ENCODE peak calls at places on chromosomes 6 and 20, in ten cellular contexts. P is lower leg skin, O is fibroblast of mammary gland, B is retinal pigment epithelial cell, Y is SK-N-SH, A is uterus, C is foreskin fibroblast, X is epithelial cell of esophagus, T is heart right ventricle, K is transverse colon. W is an unnamed sample.

GRCh38 chr20:35144694-35145093 is 2.4 kb downstream of the EDEM2 start:
- DNase-seq in P (peak), O (no peak), B (no peak), Y (no peak), A (no peak), C (no peak), X (no peak), T (no peak), K (no peak), W (no peak)

GRCh38 chr6:84623956-84624680 is 140.3 kb downstream of the TBX18 start:
- DNase-seq in P (no peak), O (peak), B (no peak), Y (no peak), A (no peak), C (peak), X (peak), T (peak), K (no peak), W (peak)

GRCh38 chr6:44471271-44471981 is 83.9 kb downstream of the CDC5L start:
- DNase-seq in P (peak), O (no peak), B (no peak), Y (no peak), A (no peak), C (no peak), X (no peak), T (no peak), K (no peak), W (no peak)

GRCh38 chr6:38248500-38249234 is 391.1 kb downstream of the BTBD9 start:
- DNase-seq in P (no peak), O (peak), B (no peak), Y (no peak), A (no peak), C (peak), X (peak), T (no peak), K (no peak), W (no peak)

GRCh38 chr6:40342674-40343230 is 244.4 kb downstream of the LRFN2 start:
- DNase-seq in P (peak), O (no peak), B (no peak), Y (no peak), A (no peak), C (no peak), X (no peak), T (no peak), K (no peak), W (no peak)

GRCh38 chr6:112298816-112299281 is 44.5 kb upstream of the LAMA4 start:
- DNase-seq in P (no peak), O (peak), B (peak), Y (no peak), A (no peak), C (peak), X (peak), T (no peak), K (no peak), W (peak)

GRCh38 chr20:2206957-2207769 is 88.6 kb upstream of the TGM3 start:
- DNase-seq in P (peak), O (peak), B (no peak), Y (peak), A (peak), C (peak), X (peak), T (peak), K (peak), W (no peak)

GRCh38 chr20:58709703-58710039 is 17.1 kb downstream of the NPEPL1 start:
- DNase-seq in P (peak), O (no peak), B (no peak), Y (no peak), A (no peak), C (no peak), X (no peak), T (no peak), K (no peak), W (no peak)

GRCh38 chr20:37943033-37943432 is 40.1 kb downstream of the VSTM2L start:
- DNase-seq in P (peak), O (no peak), B (no peak), Y (no peak), A (no peak), C (no peak), X (no peak), T (no peak), K (no peak), W (no peak)

DNA sequence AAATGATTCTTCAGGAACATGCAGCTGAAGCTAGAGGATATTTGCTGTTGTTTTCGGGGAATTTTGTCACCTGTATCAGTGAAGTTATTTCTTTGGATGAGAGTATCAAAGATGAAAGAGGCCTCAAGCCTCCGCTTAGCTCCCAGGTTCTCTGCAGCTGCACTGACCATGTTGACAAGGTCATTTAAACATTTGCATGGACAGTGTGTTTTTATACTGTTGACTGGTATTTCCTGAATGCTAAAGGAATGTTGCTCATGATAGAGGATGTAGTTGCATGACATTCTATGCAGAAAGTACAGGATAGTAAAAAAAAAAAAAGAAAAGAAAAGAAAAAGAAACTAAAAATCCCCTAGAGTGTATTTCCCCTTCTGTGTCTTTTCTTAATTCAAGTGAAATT is 165.6 kb upstream of the LAMP5 start:
- DNase-seq in P (no peak), O (no peak), B (no peak), Y (no peak), A (no peak), C (no peak), X (no peak), T (no peak), K (no peak), W (no peak)
- H3K4me3 ChIP-seq in P (no peak), O (no peak), B (no peak), Y (no peak), A (no peak), C (no peak), X (no peak), T (no peak), K (no peak), W (no peak)

DNA sequence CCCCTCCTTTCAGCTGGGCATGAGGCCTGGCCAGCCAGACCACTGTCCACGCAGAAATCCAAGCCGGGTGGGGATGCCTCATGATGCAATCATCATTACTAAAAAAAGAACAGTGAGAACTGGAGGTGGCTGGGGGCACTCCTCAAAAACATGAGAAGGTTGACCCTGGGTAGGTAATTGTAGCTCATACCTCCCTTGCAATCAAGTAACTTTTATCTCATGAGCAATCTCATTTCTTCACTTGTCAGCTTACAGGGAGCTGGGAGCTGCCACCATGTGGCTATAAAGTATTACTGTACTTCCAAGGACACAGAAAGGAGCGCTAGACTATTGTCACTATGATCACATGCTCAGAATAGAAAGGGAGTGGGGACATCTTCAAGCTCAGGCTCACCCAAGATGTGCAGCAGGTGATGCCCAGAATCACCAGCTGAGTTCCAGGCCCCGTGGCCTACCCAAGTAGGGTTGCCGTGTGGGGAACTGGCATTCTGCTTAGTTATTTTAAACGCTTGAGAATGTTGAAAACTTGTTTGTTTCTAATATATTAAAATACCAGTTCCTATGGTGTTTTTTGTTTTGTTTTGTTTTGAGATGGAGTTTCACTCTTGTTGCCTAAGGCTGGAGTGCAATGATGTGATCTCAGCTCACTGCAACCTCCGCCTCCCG is 3.0 kb upstream of the CDH26 start:
- DNase-seq in P (no peak), O (peak), B (no peak), Y (no peak), A (no peak), C (peak), X (peak), T (no peak), K (no peak), W (no peak)
- TF ChIP-seq CTCF in P (no peak), O (peak), B (peak), Y (peak), A (no peak), C (peak), X (peak), T (peak), K (no peak), W (peak)

GRCh38 chr20:11676618-11677289 is 240.9 kb upstream of the BTBD3 start:
- DNase-seq in P (no peak), O (peak), B (peak), Y (peak), A (no peak), C (peak), X (peak), T (peak), K (peak), W (no peak)
- H3K4me3 ChIP-seq in P (no peak), O (no peak), B (no peak), Y (no peak), A (no peak), C (no peak), X (no peak), T (no peak), K (no peak), W (no peak)

DNA sequence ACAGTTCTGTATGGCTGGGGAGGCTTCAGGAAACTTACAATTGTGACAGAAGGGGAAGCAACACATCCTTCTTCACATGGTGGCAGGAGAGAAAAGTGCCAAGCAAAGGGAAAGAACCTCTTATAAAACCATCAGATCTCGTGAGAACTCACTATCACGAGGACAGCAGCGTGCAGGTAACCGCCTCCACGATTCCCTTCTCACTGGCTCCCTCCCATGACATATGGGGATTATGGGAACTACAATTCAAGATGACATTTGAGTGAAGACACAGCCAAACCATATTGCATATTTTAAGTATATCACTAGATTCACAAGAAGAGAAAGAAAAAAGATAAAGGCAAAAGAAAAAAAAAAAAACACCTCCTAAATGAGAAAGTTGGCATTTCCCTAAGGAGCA is 431.9 kb upstream of the RGS17 start:
- DNase-seq in P (no peak), O (no peak), B (no peak), Y (no peak), A (no peak), C (no peak), X (no peak), T (no peak), K (no peak), W (no peak)
- TF ChIP-seq CTCF in P (no peak), O (no peak), B (peak), Y (peak), A (no peak), C (no peak), X (peak), T (no peak), K (no peak), W (peak)

GRCh38 chr20:25251019-25251418 is 3.1 kb downstream of the PYGB start:
- DNase-seq in P (peak), O (no peak), B (no peak), Y (no peak), A (no peak), C (no peak), X (no peak), T (no peak), K (peak), W (no peak)

GRCh38 chr20:25251558-25251957 is 3.7 kb downstream of the PYGB start:
- DNase-seq in P (peak), O (no peak), B (no peak), Y (peak), A (no peak), C (peak), X (no peak), T (no peak), K (peak), W (no peak)

GRCh38 chr20:25252226-25252625 is 4.3 kb downstream of the PYGB start:
- DNase-seq in P (peak), O (no peak), B (no peak), Y (no peak), A (no peak), C (no peak), X (no peak), T (no peak), K (peak), W (no peak)

GRCh38 chr20:25249198-25249931 is 1.5 kb downstream of the PYGB start:
- DNase-seq in P (peak), O (peak), B (no peak), Y (peak), A (no peak), C (no peak), X (peak), T (no peak), K (peak), W (no peak)

DNA sequence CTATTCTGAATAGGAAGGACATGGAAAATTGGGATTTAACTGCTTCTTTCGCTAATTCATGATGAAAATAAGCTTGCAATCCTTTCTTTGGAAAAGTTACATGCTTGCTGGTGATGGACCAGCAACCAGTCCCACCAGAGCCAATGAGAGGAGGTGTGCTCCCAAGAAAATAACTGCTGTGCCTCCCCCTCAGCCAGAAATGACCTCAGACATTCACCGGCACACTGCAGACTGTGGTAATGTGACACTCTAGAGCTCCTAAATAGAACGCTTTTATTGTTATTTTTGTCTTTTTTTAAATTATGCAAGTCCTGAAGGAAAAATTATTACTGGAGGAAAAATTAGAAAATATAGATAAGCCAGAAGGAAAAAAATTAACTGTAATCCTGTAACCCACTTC is 2.6 kb downstream of the PYGB start:
- DNase-seq in P (peak), O (peak), B (no peak), Y (no peak), A (no peak), C (peak), X (peak), T (no peak), K (peak), W (no peak)
- H3K4me3 ChIP-seq in P (no peak), O (peak), B (no peak), Y (no peak), A (no peak), C (peak), X (peak), T (peak), K (peak), W (peak)

DNA sequence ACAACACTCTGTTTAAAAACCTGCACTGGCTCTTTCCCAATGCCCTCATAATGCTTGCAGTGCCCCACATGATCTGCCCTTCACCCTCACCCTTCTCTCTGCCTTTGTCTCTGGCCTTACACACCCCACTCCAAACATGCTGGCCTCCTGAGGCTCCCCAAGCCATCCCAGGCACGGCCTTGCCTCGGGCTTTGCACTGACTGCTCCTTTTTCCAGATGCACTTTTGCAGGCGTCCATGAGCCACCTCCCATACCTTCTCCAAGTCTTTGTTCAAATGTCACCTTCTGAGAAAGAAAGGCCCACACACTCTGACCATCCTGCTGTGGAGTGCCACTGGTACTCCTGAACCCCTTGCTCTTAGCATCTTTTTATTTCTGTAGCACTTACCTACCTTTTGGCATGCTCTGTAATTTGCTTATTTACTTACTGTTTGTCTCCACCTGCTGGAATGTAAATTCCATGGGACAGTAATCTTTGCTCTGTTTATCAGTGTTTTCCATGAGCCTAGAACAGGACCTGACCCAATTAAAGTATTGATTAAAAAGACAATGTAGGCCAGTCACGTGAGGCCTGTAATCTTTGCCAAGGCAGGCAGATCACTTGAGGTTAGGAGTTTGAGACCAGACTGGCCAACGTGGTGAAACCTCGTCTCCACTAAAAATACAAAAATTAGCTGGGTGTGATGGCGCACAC is 30.7 kb downstream of the GFRA4 start:
- DNase-seq in P (no peak), O (no peak), B (no peak), Y (no peak), A (no peak), C (no peak), X (no peak), T (no peak), K (no peak), W (no peak)
- TF ChIP-seq CTCF in P (no peak), O (no peak), B (peak), Y (no peak), A (no peak), C (no peak), X (peak), T (no peak), K (no peak), W (peak)

GRCh38 chr20:270517-270916 is 13.0 kb downstream of the DEFB132 start:
- DNase-seq in P (peak), O (no peak), B (no peak), Y (no peak), A (no peak), C (no peak), X (no peak), T (no peak), K (no peak), W (no peak)

GRCh38 chr20:266604-267562 is 9.4 kb downstream of the DEFB132 start:
- DNase-seq in P (peak), O (peak), B (no peak), Y (peak), A (peak), C (peak), X (peak), T (peak), K (peak), W (no peak)

GRCh38 chr20:263701-264100 is 6.2 kb downstream of the DEFB132 start:
- DNase-seq in P (no peak), O (no peak), B (no peak), Y (no peak), A (no peak), C (no peak), X (no peak), T (no peak), K (no peak), W (no peak)

GRCh38 chr20:271069-271468 is 13.5 kb downstream of the DEFB132 start:
- DNase-seq in P (peak), O (no peak), B (no peak), Y (no peak), A (no peak), C (no peak), X (no peak), T (no peak), K (no peak), W (no peak)

DNA sequence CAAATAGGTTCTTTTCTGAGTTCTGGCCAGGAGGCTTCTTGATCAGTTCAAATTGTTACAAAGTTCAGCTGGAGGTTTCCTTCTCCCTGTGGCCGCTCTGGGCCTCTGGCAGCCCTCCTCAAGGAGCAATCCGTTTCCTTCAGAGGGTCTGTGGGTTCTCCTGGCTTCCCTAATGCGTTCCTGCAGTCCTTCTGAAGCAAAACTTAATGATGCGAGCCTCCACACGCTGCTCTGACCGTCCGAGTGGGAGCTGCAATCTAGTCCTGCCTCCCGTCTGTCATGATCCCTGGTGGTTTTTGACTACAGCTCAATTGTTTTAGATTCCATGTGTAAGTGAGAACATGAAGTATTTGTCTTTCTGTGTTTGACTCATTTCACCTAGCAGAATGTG is 8.7 kb downstream of the DEFB132 start:
- DNase-seq in P (no peak), O (no peak), B (no peak), Y (no peak), A (no peak), C (no peak), X (no peak), T (no peak), K (no peak), W (no peak)
- H3K4me3 ChIP-seq in P (no peak), O (no peak), B (no peak), Y (no peak), A (no peak), C (no peak), X (no peak), T (peak), K (no peak), W (peak)

GRCh38 chr6:154370545-154370944 is 13.9 kb upstream of the IPCEF1 start:
- DNase-seq in P (no peak), O (peak), B (no peak), Y (peak), A (no peak), C (peak), X (peak), T (peak), K (peak), W (no peak)
- TF ChIP-seq CTCF in P (no peak), O (peak), B (peak), Y (peak), A (no peak), C (peak), X (peak), T (peak), K (no peak), W (peak)

DNA sequence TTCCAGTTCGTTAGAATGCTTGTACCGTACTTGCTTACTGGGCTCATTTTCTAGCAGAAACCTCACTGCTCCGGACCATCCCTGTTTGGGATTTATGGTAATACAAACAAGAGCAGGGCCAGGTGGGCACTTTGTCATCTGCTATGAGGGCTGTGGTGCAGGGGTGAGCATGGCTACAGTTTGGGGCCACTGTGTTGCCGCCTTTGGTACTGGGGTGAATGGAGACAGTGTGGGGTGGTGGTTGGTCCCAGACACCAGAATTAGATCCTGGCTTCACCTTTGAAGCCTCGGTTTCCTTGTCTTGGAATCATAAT is 95.0 kb downstream of the TOX2 start:
- DNase-seq in P (peak), O (no peak), B (no peak), Y (no peak), A (no peak), C (no peak), X (no peak), T (no peak), K (no peak), W (no peak)
- H3K4me3 ChIP-seq in P (no peak), O (no peak), B (no peak), Y (no peak), A (no peak), C (no peak), X (no peak), T (no peak), K (no peak), W (no peak)

GRCh38 chr6:33248643-33248931 is 23.1 kb downstream of the VPS52 start:
- DNase-seq in P (no peak), O (peak), B (peak), Y (no peak), A (no peak), C (peak), X (peak), T (no peak), K (no peak), W (no peak)
- TF ChIP-seq CTCF in P (no peak), O (no peak), B (no peak), Y (no peak), A (no peak), C (no peak), X (no peak), T (peak), K (peak), W (no peak)

W was measured in epithelial cell of proximal tubule.